ENCODE peak calls at places on chromosomes 13 and 19, in four cellular contexts. E, Q, T and X are unnamed samples.

GRCh38 chr13:37868691-37869505 is 674 bp downstream of the TRPC4 start:
- DNase-seq in E (no peak), Q (no peak), T (no peak), X (no peak)

GRCh38 chr19:16714702-16715294 is 4.8 kb upstream of the NWD1 start:
- DNase-seq in E (no peak), Q (peak), T (peak), X (peak)

GRCh38 chr19:28727133-28727834 is 485.7 kb downstream of the UQCRFS1 start:
- DNase-seq in E (no peak), Q (peak), T (no peak), X (no peak)

GRCh38 chr13:60329221-60329983 is 67.6 kb upstream of the TDRD3 start:
- DNase-seq in E (no peak), Q (no peak), T (no peak), X (peak)

GRCh38 chr13:113474179-113474578 is 16.3 kb downstream of the DCUN1D2 start:
- DNase-seq in E (no peak), Q (no peak), T (no peak), X (no peak)

GRCh38 chr13:37934339-37935191 is 65.0 kb upstream of the TRPC4 start:
- DNase-seq in E (no peak), Q (no peak), T (no peak), X (no peak)

GRCh38 chr19:18915639-18916038 is 3.5 kb downstream of the COPE start:
- DNase-seq in E (no peak), Q (no peak), T (no peak), X (peak)

GRCh38 chr13:39397866-39398265 is 205.1 kb downstream of the LHFPL6 start:
- DNase-seq in E (no peak), Q (no peak), T (no peak), X (no peak)

GRCh38 chr13:76711515-76712182 is 174.6 kb downstream of the KCTD12 start:
- DNase-seq in E (peak), Q (no peak), T (no peak), X (no peak)

GRCh38 chr19:18317998-18318800 is 4.7 kb downstream of the LSM4 start:
- DNase-seq in E (no peak), Q (no peak), T (no peak), X (no peak)

GRCh38 chr19:10510301-10510802 is 6.9 kb downstream of the S1PR5 start:
- DNase-seq in E (no peak), Q (no peak), T (peak), X (no peak)

GRCh38 chr19:57949702-57950101 is 2.2 kb upstream of the ZNF256 start:
- DNase-seq in E (no peak), Q (no peak), T (no peak), X (no peak)

GRCh38 chr13:95256086-95256485 is 45.2 kb downstream of the ABCC4 start:
- DNase-seq in E (peak), Q (no peak), T (no peak), X (peak)

GRCh38 chr19:31718041-31718440 is 368.8 kb upstream of the TSHZ3 start:
- DNase-seq in E (no peak), Q (no peak), T (no peak), X (no peak)

GRCh38 chr13:77002590-77003190 is 10.8 kb downstream of the CLN5 start:
- DNase-seq in E (no peak), Q (no peak), T (no peak), X (peak)

GRCh38 chr13:79780240-79780639 is 299.3 kb downstream of the NDFIP2 start:
- DNase-seq in E (no peak), Q (no peak), T (no peak), X (no peak)